ENCODE peak calls at places on chromosomes 13 and 19, in seven cellular contexts. C is hepatocyte; F is H1; K is sigmoid colon; X is cardiac muscle cell; Y is CD8-positive, alpha-beta T cell; W is heart left ventricle. E is an unnamed sample.

GRCh38 chr19:50178320-50178719 is 15.2 kb upstream of the IZUMO2 start:
- DNase-seq in C (no peak), F (no peak), K (no peak), X (no peak), Y (no peak), W (no peak), E (no peak)

GRCh38 chr13:23288995-23289394 is 108.2 kb downstream of the SGCG start:
- DNase-seq in C (no peak), F (no peak), K (no peak), X (no peak), Y (no peak), W (no peak), E (no peak)

GRCh38 chr13:109385161-109385560 is 401.2 kb downstream of the IRS2 start:
- DNase-seq in C (peak; percentile 48), F (no peak), K (no peak), X (peak; percentile 14), Y (no peak), W (no peak), E (no peak)

GRCh38 chr19:39408392-39409206 is 2.0 kb downstream of the ZFP36 start:
- DNase-seq in C (peak; percentile 66), F (no peak), K (peak; percentile 73), X (peak; percentile 67), Y (no peak), W (no peak), E (no peak)

GRCh38 chr19:38831142-38831605 is 420 bp downstream of the ECH1 start:
- DNase-seq in C (peak; percentile 80), F (no peak), K (peak; percentile 87), X (peak; percentile 96), Y (no peak), W (peak; percentile 77), E (peak; percentile 34)

GRCh38 chr19:42023121-42023942 is 29.3 kb upstream of the ATP1A3 start:
- DNase-seq in C (no peak), F (no peak), K (no peak), X (peak; percentile 30), Y (peak; percentile 4), W (peak; percentile 41), E (no peak)

GRCh38 chr19:45515807-45516401 is 8.6 kb downstream of the VASP start:
- DNase-seq in C (no peak), F (no peak), K (no peak), X (no peak), Y (no peak), W (no peak), E (no peak)

GRCh38 chr19:53865523-53865917 is 2.2 kb upstream of the MYADM start:
- DNase-seq in C (no peak), F (no peak), K (no peak), X (no peak), Y (no peak), W (no peak), E (no peak)

GRCh38 chr19:3123956-3124355 is 11.9 kb upstream of the GNA15 start:
- DNase-seq in C (no peak), F (no peak), K (no peak), X (no peak), Y (no peak), W (peak; percentile 41), E (no peak)

GRCh38 chr13:42102961-42103688 is 54.7 kb downstream of the DGKH start:
- DNase-seq in C (no peak), F (no peak), K (no peak), X (no peak), Y (no peak), W (no peak), E (no peak)

GRCh38 chr13:79782541-79783216 is 301.7 kb downstream of the NDFIP2 start:
- DNase-seq in C (peak; percentile 70), F (peak; percentile 51), K (no peak), X (peak; percentile 93), Y (no peak), W (peak; percentile 73), E (no peak)

GRCh38 chr13:61415749-61416148 is at the start of gene PCDH20:
- DNase-seq in C (no peak), F (no peak), K (no peak), X (no peak), Y (no peak), W (no peak), E (no peak)

GRCh38 chr19:51808333-51808986 is 13.5 kb downstream of the FPR3 start:
- DNase-seq in C (no peak), F (no peak), K (no peak), X (peak; percentile 87), Y (no peak), W (no peak), E (no peak)

GRCh38 chr13:91399189-91400093 is 1.0 kb downstream of the GPC5 start:
- DNase-seq in C (peak; percentile 9), F (no peak), K (no peak), X (no peak), Y (no peak), W (peak; percentile 59), E (no peak)

GRCh38 chr19:45023048-45023447 is 15.8 kb upstream of the CLASRP start:
- DNase-seq in C (no peak), F (no peak), K (no peak), X (no peak), Y (no peak), W (no peak), E (no peak)

GRCh38 chr19:21569497-21569870 is 64.1 kb downstream of the ZNF429 start:
- DNase-seq in C (no peak), F (no peak), K (no peak), X (peak; percentile 69), Y (peak; percentile 36), W (peak; percentile 85), E (no peak)

GRCh38 chr13:110266983-110267382 is 40.0 kb downstream of the COL4A1 start:
- DNase-seq in C (no peak), F (no peak), K (peak; percentile 65), X (peak; percentile 54), Y (no peak), W (no peak), E (no peak)

GRCh38 chr19:11322269-11323024 is 17.0 kb downstream of the RAB3D start:
- DNase-seq in C (no peak), F (no peak), K (no peak), X (no peak), Y (no peak), W (no peak), E (no peak)

GRCh38 chr19:16527971-16528521 is 14.2 kb downstream of the CHERP start:
- DNase-seq in C (no peak), F (no peak), K (no peak), X (peak; percentile 13), Y (peak; percentile 24), W (no peak), E (no peak)

GRCh38 chr19:46349311-46349993 is 2.6 kb downstream of the PPP5C start:
- DNase-seq in C (no peak), F (no peak), K (no peak), X (no peak), Y (no peak), W (no peak), E (no peak)

GRCh38 chr19:44635581-44636438 is 7.9 kb upstream of the PVR start:
- DNase-seq in C (no peak), F (no peak), K (no peak), X (no peak), Y (no peak), W (no peak), E (no peak)

GRCh38 chr19:40576181-40576584 is 490 bp upstream of the SHKBP1 start:
- DNase-seq in C (no peak), F (no peak), K (no peak), X (no peak), Y (no peak), W (no peak), E (no peak)

GRCh38 chr19:8585894-8586750 is 8.9 kb upstream of the MYO1F start:
- DNase-seq in C (peak; percentile 58), F (peak; percentile 64), K (no peak), X (peak; percentile 52), Y (no peak), W (no peak), E (no peak)

GRCh38 chr19:14577885-14578427 is 4.9 kb upstream of the CLEC17A start:
- DNase-seq in C (no peak), F (no peak), K (no peak), X (no peak), Y (no peak), W (no peak), E (no peak)

GRCh38 chr19:55058781-55059610 is 4.0 kb downstream of the RDH13 start:
- DNase-seq in C (no peak), F (no peak), K (no peak), X (no peak), Y (no peak), W (peak; percentile 40), E (no peak)
- TF ChIP-seq CTCF in C (no peak), F (peak; percentile 18), K (no peak), X (no peak), Y (no peak), W (no peak), E (no peak)

DNA sequence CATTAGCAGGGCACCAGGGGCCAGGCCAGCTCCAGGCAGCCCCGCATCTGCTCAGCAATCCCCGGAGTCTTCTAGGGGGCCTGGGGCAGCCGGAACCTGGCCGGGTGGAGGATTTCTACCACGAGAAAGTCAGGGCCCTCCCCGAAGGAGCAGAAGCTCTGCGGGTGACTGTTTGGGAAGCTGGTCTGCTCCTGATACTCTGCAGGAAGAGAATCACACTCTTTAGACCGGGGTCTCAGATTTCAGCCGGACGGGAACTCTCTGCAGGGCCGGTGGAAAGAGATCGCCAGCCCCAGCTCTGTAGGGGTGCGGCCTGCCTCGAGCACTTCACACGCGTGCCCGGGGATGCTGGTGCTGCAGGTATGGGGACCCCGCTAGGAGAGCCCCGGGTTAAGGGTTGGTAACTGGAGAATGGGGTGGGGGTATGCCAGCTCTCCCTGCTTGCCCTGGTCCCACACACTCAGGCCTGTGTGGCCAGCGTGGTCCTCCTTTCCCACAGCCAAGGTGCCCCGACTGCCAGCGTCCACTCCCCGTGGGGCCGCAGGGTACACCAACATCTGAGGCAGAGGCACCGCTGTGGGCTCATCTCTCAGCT is 20.1 kb downstream of the RASA3 start:
- DNase-seq in C (no peak), F (no peak), K (peak; percentile 65), X (no peak), Y (no peak), W (peak; percentile 51), E (no peak)
- H3K4me1 ChIP-seq in C (peaks cover 19% of the 10 kb centered on the region), F (peaks cover 23% of the 10 kb centered on the region), K (peaks cover 33% of the 10 kb centered on the region), X (peaks cover 35% of the 10 kb centered on the region), Y (peaks cover 88% of the 10 kb centered on the region), W (peaks cover 8% of the 10 kb centered on the region), E (peaks cover 3% of the 10 kb centered on the region)

GRCh38 chr13:25171170-25171516 is 945 bp downstream of the AMER2 start:
- DNase-seq in C (no peak), F (no peak), K (no peak), X (no peak), Y (no peak), W (no peak), E (no peak)
- H3K4me3 ChIP-seq in C (peak overlapping the region; percentile 14), F (peak overlapping the region; percentile 68), K (peak overlapping the region; percentile 48), X (peak overlapping the region; percentile 44), Y (no peak overlapping the region), W (peak overlapping the region; percentile 16), E (peak overlapping the region; percentile 61)

GRCh38 chr19:28609091-28609755 is 603.7 kb downstream of the UQCRFS1 start:
- DNase-seq in C (no peak), F (no peak), K (no peak), X (no peak), Y (no peak), W (no peak), E (no peak)

GRCh38 chr19:28610731-28611130 is 602.2 kb downstream of the UQCRFS1 start:
- DNase-seq in C (no peak), F (no peak), K (no peak), X (no peak), Y (no peak), W (no peak), E (no peak)

GRCh38 chr19:28614634-28615545 is 598.1 kb downstream of the UQCRFS1 start:
- DNase-seq in C (no peak), F (no peak), K (no peak), X (no peak), Y (no peak), W (no peak), E (no peak)

GRCh38 chr19:28609944-28610343 is 603.0 kb downstream of the UQCRFS1 start:
- DNase-seq in C (no peak), F (no peak), K (no peak), X (no peak), Y (no peak), W (no peak), E (no peak)

GRCh38 chr19:28612275-28612769 is 600.6 kb downstream of the UQCRFS1 start:
- DNase-seq in C (no peak), F (no peak), K (no peak), X (no peak), Y (no peak), W (no peak), E (no peak)
- TF ChIP-seq CTCF in C (no peak), F (peak; percentile 32), K (no peak), X (no peak), Y (no peak), W (no peak), E (no peak)